ENCODE peak calls at places on chromosomes 2 and 18, in nine cellular contexts. E is HFF-Myc, Z is progenitor cell of endocrine pancreas, R is Calu3, I is suprapubic skin, X is BE2C, U is pancreas, C is PC-3, D is neural crest cell. B is an unnamed sample.

GRCh38 chr2:157786663-157787363 is 89.3 kb downstream of the ACVR1 start:
- DNase-seq in E (no peak), Z (no peak), R (no peak), I (no peak), X (no peak), U (no peak), C (no peak), D (no peak), B (no peak)

GRCh38 chr2:232977438-232977971 is 35.6 kb downstream of the NGEF start:
- DNase-seq in E (no peak), Z (no peak), R (no peak), I (peak; percentile 50), X (no peak), U (no peak), C (no peak), D (no peak), B (no peak)

GRCh38 chr2:10947005-10947440 is 35.3 kb downstream of the KCNF1 start:
- DNase-seq in E (no peak), Z (no peak), R (peak; percentile 59), I (no peak), X (no peak), U (no peak), C (peak; percentile 64), D (no peak), B (no peak)

GRCh38 chr2:85184231-85184630 is 51.0 kb downstream of the TCF7L1 start:
- DNase-seq in E (no peak), Z (no peak), R (no peak), I (no peak), X (no peak), U (no peak), C (no peak), D (no peak), B (no peak)

GRCh38 chr2:183283176-183283575 is 158.9 kb downstream of the NUP35 start:
- DNase-seq in E (no peak), Z (no peak), R (no peak), I (no peak), X (no peak), U (no peak), C (peak; percentile 14), D (no peak), B (no peak)

GRCh38 chr2:227862741-227863588 is 8.5 kb upstream of the DAW1 start:
- DNase-seq in E (peak; percentile 37), Z (no peak), R (peak; percentile 57), I (no peak), X (no peak), U (no peak), C (peak; percentile 95), D (no peak), B (no peak)

GRCh38 chr2:150494234-150494913 is 6.9 kb upstream of the RND3 start:
- DNase-seq in E (no peak), Z (no peak), R (no peak), I (no peak), X (no peak), U (no peak), C (no peak), D (no peak), B (no peak)

GRCh38 chr2:160010361-160011145 is 51.9 kb downstream of the PLA2R1 start:
- DNase-seq in E (peak; percentile 32), Z (no peak), R (no peak), I (no peak), X (peak; percentile 37), U (no peak), C (no peak), D (no peak), B (no peak)

GRCh38 chr2:197620113-197620512 is 55.3 kb downstream of the RFTN2 start:
- DNase-seq in E (no peak), Z (no peak), R (no peak), I (no peak), X (no peak), U (no peak), C (no peak), D (no peak), B (no peak)

GRCh38 chr2:111679202-111679601 is 204.8 kb downstream of the ANAPC1 start:
- DNase-seq in E (no peak), Z (no peak), R (no peak), I (no peak), X (no peak), U (no peak), C (no peak), D (no peak), B (peak; percentile 78)

GRCh38 chr2:31354837-31355236 is 59.7 kb downstream of the XDH start:
- DNase-seq in E (no peak), Z (no peak), R (no peak), I (no peak), X (no peak), U (no peak), C (peak; percentile 46), D (no peak), B (no peak)

GRCh38 chr2:168179592-168179991 is 67.8 kb downstream of the STK39 start:
- DNase-seq in E (no peak), Z (no peak), R (no peak), I (no peak), X (no peak), U (no peak), C (no peak), D (no peak), B (no peak)

GRCh38 chr2:26614205-26615128 is 26.7 kb downstream of the CIB4 start:
- DNase-seq in E (no peak), Z (peak; percentile 6), R (no peak), I (peak; percentile 59), X (peak; percentile 60), U (no peak), C (no peak), D (no peak), B (no peak)

GRCh38 chr2:95709831-95710230 is 118.0 kb downstream of the TRIM43 start:
- DNase-seq in E (no peak), Z (no peak), R (no peak), I (no peak), X (no peak), U (no peak), C (no peak), D (no peak), B (no peak)

GRCh38 chr2:40820319-40820718 is 368.4 kb upstream of the SLC8A1 start:
- DNase-seq in E (no peak), Z (no peak), R (no peak), I (no peak), X (no peak), U (no peak), C (peak; percentile 18), D (no peak), B (no peak)

GRCh38 chr18:76351961-76352581 is 143.0 kb downstream of the ZNF516 start:
- DNase-seq in E (peak; percentile 68), Z (no peak), R (peak; percentile 61), I (no peak), X (peak; percentile 80), U (peak; percentile 15), C (peak; percentile 29), D (no peak), B (no peak)

GRCh38 chr2:112465373-112465772 is 16.6 kb upstream of the TTL start:
- DNase-seq in E (no peak), Z (no peak), R (no peak), I (no peak), X (no peak), U (no peak), C (peak; percentile 28), D (no peak), B (no peak)

GRCh38 chr2:71422786-71423185 is 30.6 kb upstream of the DYSF start:
- DNase-seq in E (no peak), Z (no peak), R (no peak), I (no peak), X (no peak), U (no peak), C (no peak), D (no peak), B (no peak)

GRCh38 chr2:1051075-1051474 is 100.4 kb downstream of the SNTG2 start:
- DNase-seq in E (no peak), Z (no peak), R (no peak), I (no peak), X (no peak), U (no peak), C (peak; percentile 41), D (no peak), B (no peak)

GRCh38 chr2:233026211-233026813 is 6.2 kb upstream of the NEU2 start:
- DNase-seq in E (no peak), Z (no peak), R (no peak), I (no peak), X (no peak), U (no peak), C (peak; percentile 81), D (no peak), B (no peak)

GRCh38 chr2:41206004-41206403 is 754.1 kb upstream of the SLC8A1 start:
- DNase-seq in E (no peak), Z (no peak), R (no peak), I (no peak), X (no peak), U (no peak), C (no peak), D (no peak), B (no peak)

GRCh38 chr2:231464576-231465540 is 574 bp upstream of the NCL start:
- DNase-seq in E (no peak), Z (peak; percentile 98), R (peak; percentile 98), I (peak; percentile 99), X (peak; percentile 99), U (peak; percentile 97), C (no peak), D (peak; percentile 97), B (no peak)

GRCh38 chr2:104312684-104313083 is 541.2 kb upstream of the POU3F3 start:
- DNase-seq in E (no peak), Z (no peak), R (no peak), I (no peak), X (peak; percentile 4), U (no peak), C (no peak), D (no peak), B (no peak)
- TF ChIP-seq CTCF in E (no peak), Z (peak; percentile 12), R (no peak), I (no peak), X (no peak), U (no peak), C (no peak), D (no peak), B (no peak)

GRCh38 chr2:20291106-20291564 is 59.5 kb downstream of the PUM2 start:
- DNase-seq in E (peak; percentile 74), Z (peak; percentile 29), R (peak; percentile 78), I (no peak), X (peak; percentile 78), U (no peak), C (peak; percentile 93), D (peak; percentile 61), B (no peak)
- TF ChIP-seq CTCF in E (peak; percentile 71), Z (peak; percentile 77), R (peak; percentile 69), I (peak; percentile 53), X (peak; percentile 88), U (peak; percentile 47), C (peak; percentile 84), D (peak; percentile 84), B (peak; percentile 40)

DNA sequence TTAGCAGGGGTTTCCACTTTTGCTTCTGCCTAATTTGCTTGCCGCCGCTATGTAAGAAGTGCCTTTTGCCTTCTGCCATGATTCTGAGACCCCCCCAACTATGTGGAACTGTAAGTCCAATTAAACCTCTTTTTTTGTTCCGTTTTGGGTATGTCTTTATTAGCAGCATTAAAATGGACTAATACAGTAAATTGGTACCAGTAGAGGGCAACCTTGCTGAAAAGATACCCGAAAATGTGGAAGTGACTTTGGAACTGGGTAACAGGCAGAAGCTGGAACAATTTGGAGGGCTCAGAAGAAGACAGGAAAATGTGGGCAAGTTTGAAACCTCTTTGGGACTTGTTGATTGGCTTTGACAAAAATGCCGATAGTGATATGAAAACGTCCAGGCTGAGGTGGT is 216.1 kb upstream of the FSIP2 start:
- DNase-seq in E (no peak), Z (no peak), R (no peak), I (no peak), X (no peak), U (no peak), C (peak; percentile 53), D (no peak), B (no peak)
- TF ChIP-seq CTCF in E (no peak), Z (no peak), R (no peak), I (no peak), X (peak; percentile 19), U (no peak), C (peak; percentile 56), D (no peak), B (no peak)

GRCh38 chr2:37984589-37984988 is 59.5 kb downstream of the RMDN2 start:
- DNase-seq in E (no peak), Z (no peak), R (no peak), I (no peak), X (no peak), U (no peak), C (peak; percentile 41), D (no peak), B (no peak)
- TF ChIP-seq CTCF in E (no peak), Z (no peak), R (no peak), I (no peak), X (no peak), U (no peak), C (peak; percentile 60), D (no peak), B (peak; percentile 26)